ENCODE peak calls at places on chromosomes 2 and 18, in six cellular contexts. One of them, this sample, is unnamed.

GRCh38 chr2:48692292-48692691 is 63.2 kb downstream of the LHCGR start:
- DNase-seq in fibroblast of lung: no peak
- DNase-seq in tibial nerve: no peak
- DNase-seq in right atrium auricular region: no peak
- DNase-seq in dorsolateral prefrontal cortex: no peak
- DNase-seq in upper lobe of right lung: no peak
- DNase-seq in this sample: no peak

GRCh38 chr18:75207298-75208054 is 1.5 kb downstream of the PTGR3 start:
- DNase-seq in fibroblast of lung: peak; percentile 65
- DNase-seq in tibial nerve: no peak
- DNase-seq in right atrium auricular region: no peak
- DNase-seq in dorsolateral prefrontal cortex: no peak
- DNase-seq in upper lobe of right lung: no peak
- DNase-seq in this sample: no peak

GRCh38 chr2:171237754-171238505 is 77.2 kb upstream of the TLK1 start:
- DNase-seq in fibroblast of lung: no peak
- DNase-seq in tibial nerve: no peak
- DNase-seq in right atrium auricular region: no peak
- DNase-seq in dorsolateral prefrontal cortex: no peak
- DNase-seq in upper lobe of right lung: no peak
- DNase-seq in this sample: no peak

GRCh38 chr2:71545572-71546274 is 92.4 kb downstream of the DYSF start:
- DNase-seq in fibroblast of lung: peak; percentile 54
- DNase-seq in tibial nerve: no peak
- DNase-seq in right atrium auricular region: no peak
- DNase-seq in dorsolateral prefrontal cortex: peak; percentile 68
- DNase-seq in upper lobe of right lung: peak; percentile 49
- DNase-seq in this sample: peak; percentile 8

GRCh38 chr18:50582500-50582899 is 22.6 kb downstream of the MAPK4 start:
- DNase-seq in fibroblast of lung: no peak
- DNase-seq in tibial nerve: no peak
- DNase-seq in right atrium auricular region: no peak
- DNase-seq in dorsolateral prefrontal cortex: no peak
- DNase-seq in upper lobe of right lung: no peak
- DNase-seq in this sample: no peak

GRCh38 chr2:236828002-236828401 is 257.7 kb upstream of the COPS8 start:
- DNase-seq in fibroblast of lung: no peak
- DNase-seq in tibial nerve: no peak
- DNase-seq in right atrium auricular region: no peak
- DNase-seq in dorsolateral prefrontal cortex: no peak
- DNase-seq in upper lobe of right lung: no peak
- DNase-seq in this sample: no peak

GRCh38 chr2:10721344-10722251 is at the start of gene ATP6V1C2:
- DNase-seq in fibroblast of lung: no peak
- DNase-seq in tibial nerve: no peak
- DNase-seq in right atrium auricular region: no peak
- DNase-seq in dorsolateral prefrontal cortex: no peak
- DNase-seq in upper lobe of right lung: peak; percentile 82
- DNase-seq in this sample: no peak

GRCh38 chr18:23738575-23738974 is 49.3 kb downstream of the LAMA3 start:
- DNase-seq in fibroblast of lung: no peak
- DNase-seq in tibial nerve: no peak
- DNase-seq in right atrium auricular region: no peak
- DNase-seq in dorsolateral prefrontal cortex: no peak
- DNase-seq in upper lobe of right lung: no peak
- DNase-seq in this sample: no peak

GRCh38 chr2:98518106-98518505 is 73.4 kb downstream of the INPP4A start:
- DNase-seq in fibroblast of lung: no peak
- DNase-seq in tibial nerve: no peak
- DNase-seq in right atrium auricular region: no peak
- DNase-seq in dorsolateral prefrontal cortex: no peak
- DNase-seq in upper lobe of right lung: no peak
- DNase-seq in this sample: peak; percentile 54

DNA sequence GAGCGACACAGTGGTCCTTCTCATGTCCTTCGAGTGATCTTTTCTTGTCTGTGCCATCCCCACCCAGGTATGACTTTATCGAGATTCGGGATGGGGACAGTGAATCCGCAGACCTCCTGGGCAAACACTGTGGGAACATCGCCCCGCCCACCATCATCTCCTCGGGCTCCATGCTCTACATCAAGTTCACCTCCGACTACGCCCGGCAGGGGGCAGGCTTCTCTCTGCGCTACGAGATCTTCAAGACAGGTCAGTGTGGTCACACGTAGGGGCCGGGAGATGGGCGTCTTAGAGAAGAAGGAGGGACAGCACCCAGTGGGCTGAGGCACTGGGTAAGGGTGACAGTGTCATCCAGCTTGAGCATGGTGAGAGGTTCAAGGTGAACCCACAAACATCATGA is 33.8 kb downstream of the NRP2 start:
- DNase-seq in fibroblast of lung: no peak
- DNase-seq in tibial nerve: no peak
- DNase-seq in right atrium auricular region: no peak
- DNase-seq in dorsolateral prefrontal cortex: no peak
- DNase-seq in upper lobe of right lung: no peak
- DNase-seq in this sample: no peak
- H3K27ac ChIP-seq in fibroblast of lung: no peak overlapping the region
- H3K27ac ChIP-seq in tibial nerve: peak overlapping the region; percentile 84
- H3K27ac ChIP-seq in right atrium auricular region: no peak overlapping the region
- H3K27ac ChIP-seq in dorsolateral prefrontal cortex: no peak overlapping the region
- H3K27ac ChIP-seq in upper lobe of right lung: no peak overlapping the region
- H3K27ac ChIP-seq in this sample: no peak overlapping the region

GRCh38 chr18:59101830-59102414 is 37.8 kb upstream of the SEC11C start:
- DNase-seq in fibroblast of lung: no peak
- DNase-seq in tibial nerve: no peak
- DNase-seq in right atrium auricular region: no peak
- DNase-seq in dorsolateral prefrontal cortex: no peak
- DNase-seq in upper lobe of right lung: no peak
- DNase-seq in this sample: no peak
- H3K27me3 ChIP-seq in fibroblast of lung: peaks cover 20% of the 10 kb centered on the region
- H3K27me3 ChIP-seq in tibial nerve: no peaks in the 10 kb centered on the region
- H3K27me3 ChIP-seq in right atrium auricular region: no peaks in the 10 kb centered on the region
- H3K27me3 ChIP-seq in dorsolateral prefrontal cortex: no peaks in the 10 kb centered on the region
- H3K27me3 ChIP-seq in upper lobe of right lung: peaks cover 10% of the 10 kb centered on the region
- H3K27me3 ChIP-seq in this sample: peaks cover 27% of the 10 kb centered on the region

GRCh38 chr2:16767789-16768188 is 102.2 kb upstream of the CYRIA start:
- DNase-seq in fibroblast of lung: peak; percentile 40
- DNase-seq in tibial nerve: no peak
- DNase-seq in right atrium auricular region: no peak
- DNase-seq in dorsolateral prefrontal cortex: no peak
- DNase-seq in upper lobe of right lung: no peak
- DNase-seq in this sample: no peak

GRCh38 chr2:16774980-16775963 is 109.6 kb upstream of the CYRIA start:
- DNase-seq in fibroblast of lung: peak; percentile 17
- DNase-seq in tibial nerve: no peak
- DNase-seq in right atrium auricular region: no peak
- DNase-seq in dorsolateral prefrontal cortex: peak; percentile 65
- DNase-seq in upper lobe of right lung: no peak
- DNase-seq in this sample: no peak

GRCh38 chr2:16777123-16777872 is 111.7 kb upstream of the CYRIA start:
- DNase-seq in fibroblast of lung: no peak
- DNase-seq in tibial nerve: no peak
- DNase-seq in right atrium auricular region: no peak
- DNase-seq in dorsolateral prefrontal cortex: no peak
- DNase-seq in upper lobe of right lung: no peak
- DNase-seq in this sample: no peak

GRCh38 chr2:16774091-16774490 is 108.5 kb upstream of the CYRIA start:
- DNase-seq in fibroblast of lung: peak; percentile 53
- DNase-seq in tibial nerve: no peak
- DNase-seq in right atrium auricular region: no peak
- DNase-seq in dorsolateral prefrontal cortex: no peak
- DNase-seq in upper lobe of right lung: no peak
- DNase-seq in this sample: no peak

GRCh38 chr2:16773080-16773713 is 107.6 kb upstream of the CYRIA start:
- DNase-seq in fibroblast of lung: peak; percentile 51
- DNase-seq in tibial nerve: no peak
- DNase-seq in right atrium auricular region: no peak
- DNase-seq in dorsolateral prefrontal cortex: peak; percentile 49
- DNase-seq in upper lobe of right lung: no peak
- DNase-seq in this sample: no peak
- TF ChIP-seq CTCF in fibroblast of lung: peak; percentile 65
- TF ChIP-seq CTCF in tibial nerve: peak; percentile 19
- TF ChIP-seq CTCF in right atrium auricular region: peak; percentile 67
- TF ChIP-seq CTCF in dorsolateral prefrontal cortex: peak; percentile 69
- TF ChIP-seq CTCF in upper lobe of right lung: peak; percentile 56
- TF ChIP-seq CTCF in this sample: no peak

GRCh38 chr2:166410828-166411472 is 35.2 kb upstream of the SCN9A start:
- DNase-seq in fibroblast of lung: peak; percentile 98
- DNase-seq in tibial nerve: no peak
- DNase-seq in right atrium auricular region: no peak
- DNase-seq in dorsolateral prefrontal cortex: no peak
- DNase-seq in upper lobe of right lung: no peak
- DNase-seq in this sample: no peak
- H3K27ac ChIP-seq in fibroblast of lung: peak overlapping the region; percentile 23
- H3K27ac ChIP-seq in tibial nerve: peak overlapping the region; percentile 56
- H3K27ac ChIP-seq in right atrium auricular region: no peak overlapping the region
- H3K27ac ChIP-seq in dorsolateral prefrontal cortex: no peak overlapping the region
- H3K27ac ChIP-seq in upper lobe of right lung: no peak overlapping the region
- H3K27ac ChIP-seq in this sample: no peak overlapping the region

DNA sequence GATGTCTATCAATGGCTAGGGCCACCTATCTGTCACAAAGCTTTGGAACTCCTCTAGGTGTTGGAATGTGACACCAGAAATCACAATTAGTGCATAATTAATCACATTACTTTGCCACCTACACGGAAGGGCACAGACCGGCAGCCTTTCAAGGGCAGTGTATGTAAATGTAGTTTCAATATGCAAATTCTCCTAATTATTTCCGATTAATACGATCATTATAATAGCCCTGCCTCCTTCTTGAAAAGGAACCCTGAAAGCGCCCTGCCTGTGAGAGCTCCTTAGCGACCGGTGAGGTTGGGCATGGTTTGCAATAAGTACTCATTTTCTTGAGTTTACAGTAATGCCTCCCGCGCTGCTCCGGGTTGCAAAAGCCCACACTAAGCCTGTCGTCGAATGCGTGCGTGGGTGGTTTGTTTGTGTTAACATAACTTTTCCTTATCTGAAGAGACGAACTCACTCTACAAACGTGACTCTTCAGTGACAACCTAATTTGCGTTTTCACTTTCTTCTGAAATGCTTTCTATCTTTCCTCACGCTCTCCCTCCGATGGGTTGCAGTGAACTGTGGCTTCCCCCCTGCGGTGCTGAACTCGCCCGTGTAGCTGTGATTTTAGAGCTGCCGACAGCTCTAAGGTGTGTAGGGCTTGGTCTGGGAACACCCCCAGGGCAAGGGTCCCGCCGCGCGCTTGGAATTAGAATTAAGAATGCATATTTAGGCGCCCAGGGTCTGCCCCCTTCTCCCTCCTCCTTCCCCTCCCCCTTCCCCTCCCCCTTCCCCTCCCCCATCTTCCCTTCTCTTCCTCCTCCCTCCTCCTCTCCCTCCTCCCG is 710 bp upstream of the ID2 start:
- DNase-seq in fibroblast of lung: peak; percentile 86
- DNase-seq in tibial nerve: no peak
- DNase-seq in right atrium auricular region: peak; percentile 91
- DNase-seq in dorsolateral prefrontal cortex: no peak
- DNase-seq in upper lobe of right lung: peak; percentile 91
- DNase-seq in this sample: peak; percentile 45
- H3K27me3 ChIP-seq in fibroblast of lung: no peaks in the 10 kb centered on the region
- H3K27me3 ChIP-seq in tibial nerve: no peaks in the 10 kb centered on the region
- H3K27me3 ChIP-seq in right atrium auricular region: no peaks in the 10 kb centered on the region
- H3K27me3 ChIP-seq in dorsolateral prefrontal cortex: no peaks in the 10 kb centered on the region
- H3K27me3 ChIP-seq in upper lobe of right lung: no peaks in the 10 kb centered on the region
- H3K27me3 ChIP-seq in this sample: peaks cover 32% of the 10 kb centered on the region

GRCh38 chr2:53004413-53004812 is 763.2 kb upstream of the CHAC2 start:
- DNase-seq in fibroblast of lung: no peak
- DNase-seq in tibial nerve: no peak
- DNase-seq in right atrium auricular region: no peak
- DNase-seq in dorsolateral prefrontal cortex: no peak
- DNase-seq in upper lobe of right lung: no peak
- DNase-seq in this sample: no peak
- TF ChIP-seq CTCF in fibroblast of lung: no peak
- TF ChIP-seq CTCF in tibial nerve: no peak
- TF ChIP-seq CTCF in right atrium auricular region: no peak
- TF ChIP-seq CTCF in dorsolateral prefrontal cortex: no peak
- TF ChIP-seq CTCF in upper lobe of right lung: no peak
- TF ChIP-seq CTCF in this sample: no peak

DNA sequence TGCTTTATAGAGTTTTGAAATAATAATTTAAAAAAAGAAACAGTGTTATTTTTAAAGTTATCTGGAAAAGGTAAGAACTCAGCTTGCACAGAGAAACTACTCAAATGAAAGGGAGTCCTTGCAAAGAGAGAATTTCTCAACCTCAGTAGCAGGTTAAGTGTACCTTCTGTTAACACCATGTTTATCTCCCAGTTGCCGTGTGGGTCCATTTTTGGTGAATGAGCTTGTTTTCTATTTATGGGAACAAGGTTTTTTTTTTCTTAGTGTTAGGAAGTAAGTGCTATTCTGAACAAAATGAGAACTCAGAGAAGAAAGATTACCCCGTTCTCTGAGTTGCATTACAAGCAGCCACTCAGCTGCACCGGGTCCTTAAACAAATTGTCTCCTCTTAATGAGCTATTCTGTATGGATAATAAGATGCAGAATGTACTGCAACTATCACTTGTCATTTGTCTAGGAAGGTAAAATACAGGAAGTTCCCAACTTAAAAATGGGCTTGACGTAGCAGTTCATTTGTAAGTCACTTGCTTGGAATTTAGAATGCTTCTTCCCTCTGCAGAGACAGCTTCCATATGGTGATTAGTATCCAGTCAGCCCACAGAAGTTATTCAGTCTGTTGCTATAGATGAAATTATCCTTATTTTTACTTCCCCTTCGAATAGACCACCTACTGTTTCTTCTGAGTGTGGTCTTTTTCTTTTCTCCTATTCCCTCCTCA is 74.9 kb downstream of the LTBP1 start:
- DNase-seq in fibroblast of lung: peak; percentile 94
- DNase-seq in tibial nerve: no peak
- DNase-seq in right atrium auricular region: no peak
- DNase-seq in dorsolateral prefrontal cortex: no peak
- DNase-seq in upper lobe of right lung: no peak
- DNase-seq in this sample: no peak
- H3K27ac ChIP-seq in fibroblast of lung: peak overlapping the region; percentile 19
- H3K27ac ChIP-seq in tibial nerve: no peak overlapping the region
- H3K27ac ChIP-seq in right atrium auricular region: peak overlapping the region; percentile 28
- H3K27ac ChIP-seq in dorsolateral prefrontal cortex: no peak overlapping the region
- H3K27ac ChIP-seq in upper lobe of right lung: no peak overlapping the region
- H3K27ac ChIP-seq in this sample: no peak overlapping the region

DNA sequence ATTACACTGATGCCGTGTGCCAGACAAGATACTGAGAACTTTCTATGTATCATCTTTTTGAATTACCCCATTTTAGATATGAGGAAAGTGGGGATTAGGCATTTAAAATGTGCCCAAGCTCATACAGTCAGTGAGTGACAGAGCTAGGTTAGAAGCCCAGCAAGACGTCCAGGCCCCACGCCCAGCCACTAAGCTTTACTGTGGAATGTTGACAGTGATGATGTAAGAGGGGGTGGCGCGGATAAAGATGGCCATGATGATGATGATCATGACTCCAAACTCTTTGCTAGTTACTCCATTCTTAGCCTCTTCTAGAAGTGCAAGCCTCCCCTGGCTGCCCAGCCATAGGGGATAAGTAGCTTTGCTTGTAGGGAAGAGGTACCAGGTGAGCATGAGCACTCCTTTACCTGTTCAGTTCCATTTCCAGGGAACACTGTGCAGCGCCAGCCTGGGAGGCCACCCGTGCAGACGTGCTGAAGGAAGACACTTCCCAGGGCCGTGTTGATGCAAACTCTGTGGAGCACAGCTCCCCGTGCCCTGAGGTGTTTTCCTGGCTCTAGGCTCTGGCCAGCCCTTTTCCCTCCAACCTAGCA is 65.5 kb downstream of the BCL2L11 start:
- DNase-seq in fibroblast of lung: no peak
- DNase-seq in tibial nerve: no peak
- DNase-seq in right atrium auricular region: no peak
- DNase-seq in dorsolateral prefrontal cortex: no peak
- DNase-seq in upper lobe of right lung: no peak
- DNase-seq in this sample: no peak
- H3K27me3 ChIP-seq in fibroblast of lung: peaks cover 9% of the 10 kb centered on the region
- H3K27me3 ChIP-seq in tibial nerve: no peaks in the 10 kb centered on the region
- H3K27me3 ChIP-seq in right atrium auricular region: no peaks in the 10 kb centered on the region
- H3K27me3 ChIP-seq in dorsolateral prefrontal cortex: no peaks in the 10 kb centered on the region
- H3K27me3 ChIP-seq in upper lobe of right lung: no peaks in the 10 kb centered on the region
- H3K27me3 ChIP-seq in this sample: no peaks in the 10 kb centered on the region

GRCh38 chr2:21928292-21928691 is 804.5 kb downstream of the TDRD15 start:
- DNase-seq in fibroblast of lung: no peak
- DNase-seq in tibial nerve: no peak
- DNase-seq in right atrium auricular region: no peak
- DNase-seq in dorsolateral prefrontal cortex: no peak
- DNase-seq in upper lobe of right lung: no peak
- DNase-seq in this sample: no peak
- TF ChIP-seq CTCF in fibroblast of lung: peak; percentile 18
- TF ChIP-seq CTCF in tibial nerve: no peak
- TF ChIP-seq CTCF in right atrium auricular region: peak; percentile 27
- TF ChIP-seq CTCF in dorsolateral prefrontal cortex: peak; percentile 35
- TF ChIP-seq CTCF in upper lobe of right lung: no peak
- TF ChIP-seq CTCF in this sample: no peak

This sample was measured in CD4-positive, alpha-beta T cell.